ENCODE peak calls at places on chromosomes 16 and 17, in ten cellular contexts. One of them, this sample, is unnamed.

GRCh38 chr17:40450175-40450574 is 6.9 kb downstream of the IGFBP4 start:
- DNase-seq in NB4: peak
- DNase-seq in HCT116: peak
- DNase-seq in uterus: peak
- DNase-seq in right lobe of liver: peak
- DNase-seq in IMR-90: peak
- DNase-seq in ovary: no peak
- DNase-seq in tibial nerve: peak
- DNase-seq in body of pancreas: peak
- DNase-seq in transverse colon: peak
- DNase-seq in this sample: no peak

GRCh38 chr16:58049697-58050185 is 24.2 kb downstream of the MMP15 start:
- DNase-seq in right lobe of liver: no peak
- DNase-seq in ovary: no peak
- DNase-seq in transverse colon: no peak
- DNase-seq in uterus: no peak
- DNase-seq in IMR-90: no peak
- DNase-seq in tibial nerve: no peak
- DNase-seq in body of pancreas: no peak
- DNase-seq in NB4: no peak
- DNase-seq in HCT116: no peak
- DNase-seq in this sample: no peak

GRCh38 chr17:3990391-3991127 is 26.3 kb upstream of the ATP2A3 start:
- DNase-seq in body of pancreas: no peak
- DNase-seq in IMR-90: peak
- DNase-seq in HCT116: no peak
- DNase-seq in ovary: no peak
- DNase-seq in uterus: no peak
- DNase-seq in right lobe of liver: peak
- DNase-seq in NB4: no peak
- DNase-seq in tibial nerve: no peak
- DNase-seq in transverse colon: peak
- DNase-seq in this sample: no peak

GRCh38 chr17:65743313-65743665 is 181.8 kb upstream of the AXIN2 start:
- DNase-seq in HCT116: no peak
- DNase-seq in right lobe of liver: no peak
- DNase-seq in uterus: no peak
- DNase-seq in body of pancreas: no peak
- DNase-seq in IMR-90: peak
- DNase-seq in tibial nerve: no peak
- DNase-seq in NB4: no peak
- DNase-seq in transverse colon: no peak
- DNase-seq in ovary: no peak
- DNase-seq in this sample: no peak

GRCh38 chr17:74930535-74931036 is 5.1 kb upstream of the OTOP3 start:
- DNase-seq in ovary: no peak
- DNase-seq in HCT116: no peak
- DNase-seq in IMR-90: no peak
- DNase-seq in uterus: no peak
- DNase-seq in NB4: no peak
- DNase-seq in tibial nerve: no peak
- DNase-seq in right lobe of liver: no peak
- DNase-seq in transverse colon: no peak
- DNase-seq in body of pancreas: no peak
- DNase-seq in this sample: no peak

GRCh38 chr17:44384281-44384822 is 5.1 kb downstream of the ITGA2B start:
- DNase-seq in body of pancreas: no peak
- DNase-seq in uterus: no peak
- DNase-seq in HCT116: no peak
- DNase-seq in ovary: no peak
- DNase-seq in right lobe of liver: no peak
- DNase-seq in IMR-90: no peak
- DNase-seq in transverse colon: no peak
- DNase-seq in NB4: no peak
- DNase-seq in tibial nerve: no peak
- DNase-seq in this sample: no peak

GRCh38 chr17:49022391-49022941 is 25.3 kb downstream of the IGF2BP1 start:
- DNase-seq in right lobe of liver: no peak
- DNase-seq in uterus: no peak
- DNase-seq in transverse colon: no peak
- DNase-seq in body of pancreas: peak
- DNase-seq in ovary: no peak
- DNase-seq in NB4: no peak
- DNase-seq in tibial nerve: no peak
- DNase-seq in HCT116: no peak
- DNase-seq in IMR-90: peak
- DNase-seq in this sample: no peak

GRCh38 chr16:70746040-70746707 is 54.8 kb downstream of the VAC14 start:
- DNase-seq in ovary: peak
- DNase-seq in body of pancreas: peak
- DNase-seq in transverse colon: peak
- DNase-seq in NB4: peak
- DNase-seq in uterus: peak
- DNase-seq in IMR-90: peak
- DNase-seq in right lobe of liver: peak
- DNase-seq in HCT116: peak
- DNase-seq in tibial nerve: peak
- DNase-seq in this sample: no peak

GRCh38 chr16:68644715-68645493 is at the start of gene CDH3:
- DNase-seq in IMR-90: no peak
- DNase-seq in transverse colon: peak
- DNase-seq in ovary: peak
- DNase-seq in tibial nerve: no peak
- DNase-seq in uterus: peak
- DNase-seq in right lobe of liver: no peak
- DNase-seq in NB4: peak
- DNase-seq in HCT116: peak
- DNase-seq in body of pancreas: peak
- DNase-seq in this sample: no peak

GRCh38 chr17:39406951-39407350 is 5.5 kb upstream of the FBXL20 start:
- DNase-seq in uterus: no peak
- DNase-seq in HCT116: no peak
- DNase-seq in tibial nerve: no peak
- DNase-seq in ovary: no peak
- DNase-seq in transverse colon: no peak
- DNase-seq in right lobe of liver: no peak
- DNase-seq in body of pancreas: no peak
- DNase-seq in IMR-90: no peak
- DNase-seq in NB4: no peak
- DNase-seq in this sample: no peak

GRCh38 chr17:73474370-73474988 is 162.7 kb upstream of the CDC42EP4 start:
- DNase-seq in right lobe of liver: peak
- DNase-seq in transverse colon: peak
- DNase-seq in uterus: peak
- DNase-seq in ovary: peak
- DNase-seq in tibial nerve: peak
- DNase-seq in NB4: peak
- DNase-seq in IMR-90: peak
- DNase-seq in body of pancreas: peak
- DNase-seq in HCT116: peak
- DNase-seq in this sample: no peak

GRCh38 chr17:75404739-75405364 is 626 bp downstream of the GRB2 start:
- DNase-seq in uterus: peak
- DNase-seq in body of pancreas: peak
- DNase-seq in right lobe of liver: peak
- DNase-seq in ovary: peak
- DNase-seq in transverse colon: peak
- DNase-seq in NB4: peak
- DNase-seq in IMR-90: peak
- DNase-seq in HCT116: no peak
- DNase-seq in tibial nerve: no peak
- DNase-seq in this sample: no peak

GRCh38 chr17:8047769-8048110 is 8.9 kb downstream of the ALOX15B start:
- DNase-seq in body of pancreas: no peak
- DNase-seq in IMR-90: no peak
- DNase-seq in transverse colon: no peak
- DNase-seq in NB4: no peak
- DNase-seq in HCT116: no peak
- DNase-seq in right lobe of liver: no peak
- DNase-seq in ovary: no peak
- DNase-seq in tibial nerve: no peak
- DNase-seq in uterus: no peak
- DNase-seq in this sample: no peak

GRCh38 chr16:27978876-27979275 is 84.6 kb downstream of the GSG1L start:
- DNase-seq in right lobe of liver: no peak
- DNase-seq in IMR-90: no peak
- DNase-seq in transverse colon: no peak
- DNase-seq in NB4: no peak
- DNase-seq in HCT116: no peak
- DNase-seq in uterus: no peak
- DNase-seq in ovary: no peak
- DNase-seq in tibial nerve: no peak
- DNase-seq in body of pancreas: no peak
- DNase-seq in this sample: peak

GRCh38 chr17:10698116-10698818 is 873 bp downstream of the ADPRM start:
- DNase-seq in NB4: peak
- DNase-seq in body of pancreas: peak
- DNase-seq in ovary: no peak
- DNase-seq in tibial nerve: peak
- DNase-seq in uterus: no peak
- DNase-seq in transverse colon: no peak
- DNase-seq in HCT116: no peak
- DNase-seq in IMR-90: peak
- DNase-seq in right lobe of liver: no peak
- DNase-seq in this sample: no peak

GRCh38 chr16:11992594-11993524 is 16.3 kb downstream of the SNX29 start:
- DNase-seq in HCT116: no peak
- DNase-seq in right lobe of liver: no peak
- DNase-seq in uterus: no peak
- DNase-seq in NB4: no peak
- DNase-seq in tibial nerve: no peak
- DNase-seq in IMR-90: no peak
- DNase-seq in transverse colon: no peak
- DNase-seq in body of pancreas: no peak
- DNase-seq in ovary: no peak
- DNase-seq in this sample: no peak

GRCh38 chr17:6098466-6099180 is 28.4 kb downstream of the WSCD1 start:
- DNase-seq in NB4: no peak
- DNase-seq in tibial nerve: no peak
- DNase-seq in ovary: no peak
- DNase-seq in IMR-90: no peak
- DNase-seq in transverse colon: no peak
- DNase-seq in right lobe of liver: no peak
- DNase-seq in HCT116: no peak
- DNase-seq in body of pancreas: no peak
- DNase-seq in uterus: peak
- DNase-seq in this sample: no peak

GRCh38 chr17:78125138-78125913 is 3.2 kb downstream of the TMC6 start:
- DNase-seq in body of pancreas: no peak
- DNase-seq in right lobe of liver: peak
- DNase-seq in ovary: no peak
- DNase-seq in NB4: no peak
- DNase-seq in uterus: no peak
- DNase-seq in IMR-90: no peak
- DNase-seq in HCT116: no peak
- DNase-seq in transverse colon: no peak
- DNase-seq in tibial nerve: no peak
- DNase-seq in this sample: no peak

DNA sequence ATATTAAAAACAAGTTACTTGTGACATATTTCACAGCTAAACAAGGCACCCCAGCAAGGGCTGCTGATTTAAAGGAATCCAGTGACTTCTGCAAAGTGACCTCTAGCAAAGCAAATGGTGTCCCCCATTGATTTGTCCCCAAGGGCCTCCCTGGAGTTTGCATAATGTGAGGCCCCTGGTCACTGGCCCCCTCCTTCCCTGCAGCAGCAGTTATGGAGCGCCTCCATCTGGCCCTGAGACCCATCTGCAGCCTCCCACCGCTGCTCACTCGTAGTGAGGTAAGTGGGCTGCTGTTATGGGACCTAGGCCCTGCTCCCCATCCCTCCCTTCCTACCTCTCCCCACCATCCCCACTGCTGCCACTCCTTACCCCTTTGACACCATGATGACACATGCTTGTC is 19.6 kb upstream of the EEF2K start:
- DNase-seq in right lobe of liver: no peak
- DNase-seq in body of pancreas: no peak
- DNase-seq in IMR-90: no peak
- DNase-seq in transverse colon: no peak
- DNase-seq in uterus: no peak
- DNase-seq in tibial nerve: no peak
- DNase-seq in NB4: peak
- DNase-seq in HCT116: no peak
- DNase-seq in ovary: no peak
- DNase-seq in this sample: no peak
- TF ChIP-seq CTCF in right lobe of liver: no peak
- TF ChIP-seq CTCF in body of pancreas: no peak
- TF ChIP-seq CTCF in IMR-90: peak
- TF ChIP-seq CTCF in transverse colon: no peak
- TF ChIP-seq CTCF in uterus: no peak
- TF ChIP-seq CTCF in tibial nerve: no peak
- TF ChIP-seq CTCF in NB4: peak
- TF ChIP-seq CTCF in HCT116: peak
- TF ChIP-seq CTCF in ovary: no peak
- TF ChIP-seq CTCF in this sample: no peak

GRCh38 chr17:15883617-15884111 is 61.3 kb upstream of the ADORA2B start:
- DNase-seq in HCT116: peak
- DNase-seq in tibial nerve: no peak
- DNase-seq in transverse colon: no peak
- DNase-seq in IMR-90: peak
- DNase-seq in ovary: no peak
- DNase-seq in uterus: no peak
- DNase-seq in right lobe of liver: no peak
- DNase-seq in body of pancreas: no peak
- DNase-seq in NB4: peak
- DNase-seq in this sample: no peak
- TF ChIP-seq POLR2A in HCT116: no peak
- TF ChIP-seq POLR2A in tibial nerve: no peak
- TF ChIP-seq POLR2A in transverse colon: no peak
- TF ChIP-seq POLR2A in IMR-90: no peak
- TF ChIP-seq POLR2A in ovary: no peak
- TF ChIP-seq POLR2A in uterus: no peak
- TF ChIP-seq POLR2A in right lobe of liver: no peak
- TF ChIP-seq POLR2A in body of pancreas: no peak
- TF ChIP-seq POLR2A in NB4: peak
- TF ChIP-seq POLR2A in this sample: no peak

DNA sequence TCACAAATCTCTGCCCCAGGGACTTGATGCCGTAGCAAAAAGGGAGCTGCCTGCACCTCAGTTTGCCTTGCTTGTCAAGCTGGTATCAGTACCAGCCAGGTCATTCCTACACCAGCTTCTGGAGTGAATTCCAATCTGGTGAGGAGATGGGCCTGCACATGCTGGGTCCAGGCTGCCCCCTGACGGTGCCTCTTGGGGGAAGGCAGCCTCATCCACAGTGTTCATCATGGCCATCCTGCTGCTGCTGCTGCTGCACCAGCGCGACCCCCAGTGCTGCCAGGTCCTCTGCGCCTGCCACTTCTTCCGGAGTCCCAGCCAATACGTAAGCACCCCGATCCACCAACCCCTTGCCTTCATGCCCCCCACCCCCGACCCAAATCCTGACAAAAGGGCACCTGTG is 8.3 kb downstream of the MRPL27 start:
- DNase-seq in ovary: no peak
- DNase-seq in tibial nerve: no peak
- DNase-seq in HCT116: no peak
- DNase-seq in NB4: no peak
- DNase-seq in body of pancreas: no peak
- DNase-seq in right lobe of liver: no peak
- DNase-seq in IMR-90: peak
- DNase-seq in uterus: no peak
- DNase-seq in transverse colon: no peak
- DNase-seq in this sample: no peak
- TF ChIP-seq CTCF in ovary: no peak
- TF ChIP-seq CTCF in tibial nerve: no peak
- TF ChIP-seq CTCF in HCT116: no peak
- TF ChIP-seq CTCF in NB4: no peak
- TF ChIP-seq CTCF in body of pancreas: no peak
- TF ChIP-seq CTCF in right lobe of liver: no peak
- TF ChIP-seq CTCF in IMR-90: peak
- TF ChIP-seq CTCF in uterus: no peak
- TF ChIP-seq CTCF in transverse colon: no peak
- TF ChIP-seq CTCF in this sample: no peak

GRCh38 chr17:64155751-64156544 is 26.0 kb upstream of the ERN1 start:
- DNase-seq in right lobe of liver: peak
- DNase-seq in uterus: peak
- DNase-seq in ovary: no peak
- DNase-seq in NB4: no peak
- DNase-seq in transverse colon: peak
- DNase-seq in body of pancreas: peak
- DNase-seq in IMR-90: peak
- DNase-seq in tibial nerve: peak
- DNase-seq in HCT116: no peak
- DNase-seq in this sample: no peak
- TF ChIP-seq POLR2A in right lobe of liver: peak
- TF ChIP-seq POLR2A in uterus: no peak
- TF ChIP-seq POLR2A in ovary: no peak
- TF ChIP-seq POLR2A in NB4: no peak
- TF ChIP-seq POLR2A in transverse colon: no peak
- TF ChIP-seq POLR2A in body of pancreas: peak
- TF ChIP-seq POLR2A in IMR-90: no peak
- TF ChIP-seq POLR2A in tibial nerve: no peak
- TF ChIP-seq POLR2A in HCT116: no peak
- TF ChIP-seq POLR2A in this sample: no peak

This sample was measured in vagina.